ENCODE peak calls at places on chromosomes 13 and 19, in six cellular contexts. M is fibroblast of the aortic adventitia, I is ascending aorta, R is cardiac fibroblast, L is transverse colon, B is fibroblast of mammary gland. J is an unnamed sample.
A peak's percentile ranks its signal among the peaks of the same experiment; 100 is the strongest.

GRCh38 chr19:33683881-33684549 is 62.3 kb downstream of the CHST8 start:
- DNase-seq in M (peak; percentile 8), I (no peak), R (peak; percentile 22), L (no peak), B (peak; percentile 7), J (peak; percentile 42)

GRCh38 chr19:44891016-44891882 is at the start of gene TOMM40:
- DNase-seq in M (no peak), I (no peak), R (peak; percentile 100), L (peak; percentile 100), B (no peak), J (peak; percentile 30)

GRCh38 chr19:39246951-39247669 is 1.5 kb downstream of the IFNL4 start:
- DNase-seq in M (no peak), I (no peak), R (peak; percentile 10), L (peak; percentile 16), B (peak; percentile 8), J (no peak)

GRCh38 chr19:782195-783043 is 14.8 kb upstream of the PTBP1 start:
- DNase-seq in M (peak; percentile 77), I (no peak), R (peak; percentile 75), L (no peak), B (no peak), J (peak; percentile 49)

GRCh38 chr19:55285225-55285890 is 1.6 kb downstream of the BRSK1 start:
- DNase-seq in M (peak; percentile 15), I (no peak), R (no peak), L (no peak), B (no peak), J (no peak)

GRCh38 chr13:33509642-33510229 is 224.2 kb upstream of the STARD13 start:
- DNase-seq in M (peak; percentile 93), I (peak; percentile 21), R (peak; percentile 87), L (no peak), B (peak; percentile 62), J (peak; percentile 61)

GRCh38 chr13:109610517-109610916 is 175.9 kb downstream of the IRS2 start:
- DNase-seq in M (no peak), I (no peak), R (peak; percentile 18), L (peak; percentile 55), B (peak; percentile 20), J (no peak)

GRCh38 chr19:35509018-35509652 is 4.3 kb downstream of the DMKN start:
- DNase-seq in M (no peak), I (no peak), R (no peak), L (peak; percentile 71), B (no peak), J (no peak)

GRCh38 chr13:38180100-38180499 is 169.6 kb upstream of the UFM1 start:
- DNase-seq in M (peak; percentile 81), I (no peak), R (peak; percentile 90), L (no peak), B (peak; percentile 58), J (peak; percentile 5)

GRCh38 chr13:28584873-28585317 is 74.0 kb upstream of the POMP start:
- DNase-seq in M (peak; percentile 59), I (no peak), R (peak; percentile 44), L (no peak), B (peak; percentile 10), J (peak; percentile 67)

GRCh38 chr19:55319786-55320185 is 5.4 kb downstream of the TMEM150B start:
- DNase-seq in M (peak; percentile 36), I (no peak), R (peak; percentile 32), L (no peak), B (peak; percentile 27), J (peak; percentile 61)

GRCh38 chr19:46733693-46734240 is 12.1 kb upstream of the FKRP start:
- DNase-seq in M (no peak), I (no peak), R (no peak), L (no peak), B (no peak), J (no peak)

GRCh38 chr19:40609561-40610395 is 8.6 kb downstream of the LTBP4 start:
- DNase-seq in M (peak; percentile 73), I (peak; percentile 44), R (peak; percentile 79), L (peak; percentile 97), B (peak; percentile 84), J (peak; percentile 76)

GRCh38 chr13:23615677-23616076 is 45.5 kb downstream of the TNFRSF19 start:
- DNase-seq in M (no peak), I (no peak), R (no peak), L (no peak), B (no peak), J (no peak)

GRCh38 chr19:3771906-3772450 is at the start of gene RAX2:
- DNase-seq in M (no peak), I (no peak), R (no peak), L (no peak), B (no peak), J (no peak)

GRCh38 chr19:38093587-38093986 is 130.4 kb downstream of the DPF1 start:
- DNase-seq in M (no peak), I (no peak), R (no peak), L (no peak), B (no peak), J (no peak)

GRCh38 chr19:38003427-38004099 is 96.6 kb downstream of the SIPA1L3 start:
- DNase-seq in M (peak; percentile 81), I (no peak), R (peak; percentile 97), L (peak; percentile 54), B (peak; percentile 87), J (peak; percentile 97)

GRCh38 chr13:102726430-102726829 is 31.6 kb upstream of the METTL21C start:
- DNase-seq in M (no peak), I (no peak), R (no peak), L (no peak), B (peak; percentile 11), J (no peak)
- TF ChIP-seq CTCF in M (no peak), I (no peak), R (no peak), L (no peak), B (no peak), J (peak; percentile 4)

GRCh38 chr19:51594774-51595109 is 23.7 kb downstream of the ZNF175 start:
- DNase-seq in M (no peak), I (no peak), R (no peak), L (no peak), B (no peak), J (no peak)

GRCh38 chr19:51593138-51593890 is 22.2 kb downstream of the ZNF175 start:
- DNase-seq in M (no peak), I (no peak), R (no peak), L (no peak), B (no peak), J (no peak)

GRCh38 chr19:51595190-51595589 is 24.1 kb downstream of the ZNF175 start:
- DNase-seq in M (no peak), I (no peak), R (no peak), L (no peak), B (no peak), J (no peak)

GRCh38 chr19:51595776-51596175 is 24.7 kb downstream of the ZNF175 start:
- DNase-seq in M (no peak), I (no peak), R (no peak), L (no peak), B (no peak), J (no peak)

GRCh38 chr19:51593969-51594773 is 23.1 kb downstream of the ZNF175 start:
- DNase-seq in M (peak; percentile 97), I (peak; percentile 91), R (peak; percentile 97), L (peak; percentile 99), B (peak; percentile 96), J (peak; percentile 99)
- TF ChIP-seq CTCF in M (no peak), I (no peak), R (no peak), L (no peak), B (no peak), J (no peak)

GRCh38 chr19:57320180-57321084 is at the start of gene ZNF543:
- DNase-seq in M (peak; percentile 95), I (peak; percentile 82), R (peak; percentile 97), L (peak; percentile 96), B (peak; percentile 96), J (peak; percentile 99)
- TF ChIP-seq CTCF in M (no peak), I (no peak), R (no peak), L (no peak), B (no peak), J (no peak)

GRCh38 chr19:8988204-8988603 is 22.0 kb downstream of the MUC16 start:
- DNase-seq in M (no peak), I (no peak), R (no peak), L (no peak), B (no peak), J (peak; percentile 1)
- TF ChIP-seq CTCF in M (no peak), I (no peak), R (no peak), L (no peak), B (no peak), J (no peak)

DNA sequence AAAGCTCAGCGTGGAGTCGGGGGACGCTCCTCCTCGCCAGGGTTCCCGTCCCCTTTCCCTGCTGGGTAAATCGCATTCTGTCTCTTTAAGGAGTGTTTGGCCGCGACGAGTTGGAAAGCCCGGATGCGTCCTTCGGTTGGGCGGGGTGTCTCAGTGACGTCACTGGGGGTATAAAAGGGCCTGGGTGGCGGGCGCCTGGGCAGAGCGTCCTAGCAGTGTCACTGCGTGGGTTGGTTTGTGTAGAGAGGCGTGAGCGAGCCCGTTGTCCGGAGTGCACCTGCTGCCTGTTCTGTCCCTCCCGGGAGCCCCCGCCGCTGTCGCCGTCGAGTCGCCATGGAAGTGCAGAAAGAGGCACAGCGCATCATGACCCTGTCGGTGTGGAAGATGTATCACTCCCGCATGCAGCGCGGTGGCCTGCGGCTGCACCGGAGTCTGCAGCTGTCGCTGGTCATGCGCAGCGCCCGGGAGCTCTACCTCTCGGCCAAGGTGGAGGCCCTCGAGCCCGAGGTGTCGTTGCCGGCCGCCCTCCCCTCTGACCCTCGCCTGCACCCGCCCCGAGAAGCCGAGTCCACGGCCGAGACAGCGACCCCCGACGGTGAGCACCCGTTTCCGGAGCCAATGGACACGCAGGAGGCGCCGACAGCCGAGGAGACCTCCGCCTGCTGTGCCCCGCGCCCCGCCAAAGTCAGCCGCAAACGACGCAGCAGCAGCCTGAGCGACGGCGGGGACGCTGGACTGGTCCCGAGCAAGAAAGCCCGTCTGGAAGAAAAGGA is 2.8 kb downstream of the IER2 start:
- DNase-seq in M (peak; percentile 96), I (peak; percentile 86), R (peak; percentile 97), L (peak; percentile 97), B (peak; percentile 92), J (peak; percentile 95)
- TF ChIP-seq CTCF in M (no peak), I (peak; percentile 12), R (no peak), L (peak; percentile 24), B (no peak), J (peak; percentile 4)

GRCh38 chr19:16319466-16319865 is 5.2 kb upstream of the KLF2 start:
- DNase-seq in M (no peak), I (no peak), R (peak; percentile 76), L (no peak), B (no peak), J (no peak)

GRCh38 chr19:16315825-16316505 is 8.7 kb upstream of the KLF2 start:
- DNase-seq in M (peak; percentile 100), I (no peak), R (peak; percentile 99), L (peak; percentile 45), B (peak; percentile 99), J (peak; percentile 95)

GRCh38 chr19:16320987-16321386 is 3.6 kb upstream of the KLF2 start:
- DNase-seq in M (no peak), I (no peak), R (no peak), L (no peak), B (no peak), J (no peak)

DNA sequence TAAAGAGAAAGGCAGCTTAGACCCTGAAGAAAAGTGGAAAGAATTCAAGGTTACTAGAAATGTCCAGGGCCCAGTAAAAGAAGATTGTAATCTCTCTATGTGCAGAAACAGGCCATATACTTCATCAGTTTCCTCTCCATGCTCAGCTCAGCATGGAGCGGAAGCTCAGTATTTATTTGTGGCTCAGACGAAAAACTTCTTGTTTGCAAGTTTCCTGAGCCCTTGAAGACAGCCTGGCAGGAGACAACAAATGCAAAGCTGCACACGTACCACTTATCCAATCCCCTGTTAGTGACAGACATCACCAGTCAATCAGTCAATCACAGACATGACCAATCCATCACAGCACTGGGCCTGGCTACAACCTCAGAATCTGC is 8.1 kb upstream of the KLF2 start:
- DNase-seq in M (no peak), I (no peak), R (no peak), L (no peak), B (no peak), J (no peak)
- TF ChIP-seq CTCF in M (no peak), I (no peak), R (no peak), L (no peak), B (no peak), J (no peak)

J was measured in foreskin fibroblast.